ENCODE peak calls at places on chromosomes 7 and 10, in ten cellular contexts. V is stimulated activated CD4-positive, alpha-beta T cell treated with anti-CD3 and anti-CD28 coated beads, Interleukin-2, amount 100 ng/mL, for 24 hours; R is substantia nigra; L is hypothalamus; I is heart left ventricle; Z is fibroblast of pulmonary artery; N is stimulated activated CD8-positive, alpha-beta memory T cell treated with anti-CD3 and anti-CD28 coated beads, Interleukin-2, amount 100 ng/mL, for 48 hours; M is ACHN; O is PC-9; B is NAMALWA. G is an unnamed sample.
A peak's percentile ranks its signal among the peaks of the same experiment; 100 is the strongest.

GRCh38 chr10:120495226-120495625 is 38.2 kb downstream of the PLPP4 start:
- DNase-seq in I (no peak), V (no peak), N (no peak), L (no peak), O (no peak), M (peak; percentile 60), Z (peak; percentile 23), B (no peak), R (no peak), G (no peak)

GRCh38 chr10:42475168-42476098 is 162.9 kb downstream of the ZNF33B start:
- DNase-seq in M (peak; percentile 86), N (no peak), R (no peak), V (no peak), I (no peak), O (no peak), B (no peak), Z (peak; percentile 49), L (no peak), G (peak; percentile 57)

GRCh38 chr7:151905322-151905721 is 28.4 kb upstream of the PRKAG2 start:
- DNase-seq in N (no peak), B (no peak), R (no peak), I (no peak), O (no peak), V (no peak), M (no peak), Z (no peak), L (no peak), G (no peak)

GRCh38 chr7:81361769-81362168 is 408.1 kb downstream of the HGF start:
- DNase-seq in V (no peak), O (no peak), Z (no peak), M (no peak), B (no peak), I (no peak), N (no peak), L (no peak), R (no peak), G (no peak)

GRCh38 chr7:91306266-91306665 is 42.0 kb downstream of the FZD1 start:
- DNase-seq in M (no peak), O (no peak), L (no peak), Z (no peak), I (no peak), N (no peak), B (no peak), V (no peak), R (no peak), G (no peak)

GRCh38 chr7:106737202-106737562 is 76.2 kb upstream of the CCDC71L start:
- DNase-seq in L (no peak), M (peak; percentile 72), V (no peak), B (peak; percentile 60), R (no peak), Z (peak; percentile 77), N (no peak), I (no peak), O (no peak), G (no peak)

GRCh38 chr10:119412831-119413737 is 129.4 kb downstream of the RGS10 start:
- DNase-seq in Z (no peak), N (no peak), M (no peak), I (no peak), O (no peak), V (no peak), R (no peak), B (no peak), L (no peak), G (no peak)

GRCh38 chr10:28800144-28800543 is 122.8 kb downstream of the BAMBI start:
- DNase-seq in L (no peak), V (no peak), R (no peak), N (no peak), O (no peak), M (no peak), Z (no peak), B (no peak), I (no peak), G (no peak)

GRCh38 chr10:34489973-34490372 is 325.1 kb downstream of the PARD3 start:
- DNase-seq in L (no peak), O (no peak), B (no peak), I (no peak), R (no peak), V (no peak), M (peak; percentile 66), Z (peak; percentile 51), N (no peak), G (no peak)

G was measured in head of caudate nucleus.